ENCODE peak calls at places on chromosomes 2 and 18, in eight cellular contexts. B, K, D, A, V, M, R and U are unnamed samples.

GRCh38 chr2:216017365-216017764 is 4.0 kb upstream of the MREG start:
- DNase-seq in B (no peak), K (peak), D (peak), A (peak), V (no peak), M (no peak), R (no peak), U (no peak)

GRCh38 chr2:183490930-183491329 is 366.7 kb downstream of the NUP35 start:
- DNase-seq in B (no peak), K (peak), D (peak), A (no peak), V (no peak), M (no peak), R (no peak), U (no peak)

GRCh38 chr2:88874063-88874657 is 182.7 kb downstream of the RPIA start:
- DNase-seq in B (peak), K (peak), D (peak), A (peak), V (peak), M (no peak), R (no peak), U (peak)

GRCh38 chr2:96802281-96802595 is 13.8 kb upstream of the CNNM3 start:
- DNase-seq in B (no peak), K (no peak), D (no peak), A (no peak), V (no peak), M (no peak), R (no peak), U (no peak)

GRCh38 chr18:26710460-26711096 is 154.9 kb downstream of the AQP4 start:
- DNase-seq in B (peak), K (no peak), D (no peak), A (peak), V (no peak), M (no peak), R (no peak), U (no peak)

GRCh38 chr2:99635710-99636431 is 146.1 kb upstream of the REV1 start:
- DNase-seq in B (no peak), K (peak), D (no peak), A (no peak), V (peak), M (no peak), R (no peak), U (no peak)

GRCh38 chr2:239299218-239299939 is 101.4 kb downstream of the HDAC4 start:
- DNase-seq in B (no peak), K (no peak), D (no peak), A (no peak), V (no peak), M (no peak), R (no peak), U (no peak)

GRCh38 chr2:7053650-7054262 is 136.5 kb downstream of the RNF144A start:
- DNase-seq in B (no peak), K (no peak), D (no peak), A (no peak), V (peak), M (no peak), R (no peak), U (peak)

GRCh38 chr18:74311000-74311399 is 4.6 kb upstream of the C18orf63 start:
- DNase-seq in B (no peak), K (no peak), D (no peak), A (no peak), V (no peak), M (no peak), R (no peak), U (no peak)

GRCh38 chr18:76405761-76406356 is 89.2 kb downstream of the ZNF516 start:
- DNase-seq in B (peak), K (peak), D (peak), A (no peak), V (peak), M (no peak), R (peak), U (peak)

GRCh38 chr2:74548919-74549684 is 4.6 kb downstream of the LOXL3 start:
- DNase-seq in B (no peak), K (peak), D (peak), A (no peak), V (peak), M (no peak), R (peak), U (peak)

GRCh38 chr2:161095314-161095713 is 64.9 kb upstream of the TANK start:
- DNase-seq in B (no peak), K (no peak), D (no peak), A (no peak), V (no peak), M (no peak), R (no peak), U (no peak)

GRCh38 chr2:29417630-29418029 is 302.4 kb downstream of the CLIP4 start:
- DNase-seq in B (no peak), K (no peak), D (no peak), A (no peak), V (no peak), M (no peak), R (no peak), U (no peak)

GRCh38 chr2:130352229-130352628 is 3.6 kb upstream of the PTPN18 start:
- DNase-seq in B (peak), K (no peak), D (no peak), A (no peak), V (no peak), M (no peak), R (no peak), U (no peak)

GRCh38 chr18:50373531-50373930 is 1.3 kb upstream of the SKA1 start:
- DNase-seq in B (no peak), K (no peak), D (no peak), A (no peak), V (peak), M (no peak), R (no peak), U (no peak)

GRCh38 chr18:74745658-74746403 is 148.2 kb downstream of the ZNF407 start:
- DNase-seq in B (no peak), K (peak), D (peak), A (no peak), V (no peak), M (peak), R (no peak), U (peak)

GRCh38 chr2:29130295-29130694 is 15.1 kb downstream of the CLIP4 start:
- DNase-seq in B (peak), K (peak), D (peak), A (no peak), V (no peak), M (peak), R (no peak), U (peak)

GRCh38 chr2:160358051-160358450 is 135.6 kb downstream of the RBMS1 start:
- DNase-seq in B (peak), K (peak), D (peak), A (no peak), V (no peak), M (peak), R (no peak), U (peak)

GRCh38 chr2:106341666-106342065 is 126.5 kb downstream of the RGPD3 start:
- DNase-seq in B (no peak), K (no peak), D (no peak), A (no peak), V (no peak), M (no peak), R (no peak), U (no peak)

GRCh38 chr18:3048121-3048520 is 35.2 kb upstream of the LPIN2 start:
- DNase-seq in B (no peak), K (no peak), D (no peak), A (no peak), V (no peak), M (no peak), R (no peak), U (no peak)

GRCh38 chr2:10034333-10035052 is 8.9 kb upstream of the KLF11 start:
- DNase-seq in B (no peak), K (no peak), D (no peak), A (no peak), V (no peak), M (no peak), R (no peak), U (no peak)

GRCh38 chr2:241844066-241844728 is 14.5 kb downstream of the PDCD1 start:
- DNase-seq in B (peak), K (peak), D (peak), A (peak), V (peak), M (peak), R (peak), U (peak)

GRCh38 chr2:127733113-127733815 is 32.0 kb downstream of the SFT2D3 start:
- DNase-seq in B (no peak), K (no peak), D (no peak), A (no peak), V (no peak), M (no peak), R (no peak), U (no peak)

GRCh38 chr2:217935245-217935879 is 67.4 kb downstream of the TNS1 start:
- DNase-seq in B (no peak), K (peak), D (no peak), A (no peak), V (no peak), M (no peak), R (no peak), U (peak)

GRCh38 chr2:227363756-227364155 is 15.3 kb downstream of the TM4SF20 start:
- DNase-seq in B (no peak), K (peak), D (no peak), A (no peak), V (no peak), M (no peak), R (no peak), U (no peak)
- TF ChIP-seq CTCF in B (no peak), K (peak), D (no peak), A (peak), V (no peak), M (no peak), R (no peak), U (no peak)

GRCh38 chr18:5890261-5890605 is 5.1 kb downstream of the TMEM200C start:
- DNase-seq in B (no peak), K (no peak), D (no peak), A (no peak), V (no peak), M (no peak), R (no peak), U (no peak)
- H3K4me3 ChIP-seq in B (no peak), K (no peak), D (no peak), A (no peak), V (peak), M (no peak), R (peak), U (no peak)

GRCh38 chr18:22783662-22784076 is 149.5 kb upstream of the RBBP8 start:
- DNase-seq in B (no peak), K (no peak), D (no peak), A (no peak), V (no peak), M (no peak), R (no peak), U (no peak)

GRCh38 chr18:22778996-22779395 is 154.1 kb upstream of the RBBP8 start:
- DNase-seq in B (no peak), K (no peak), D (no peak), A (no peak), V (no peak), M (no peak), R (no peak), U (no peak)

GRCh38 chr18:22783245-22783644 is 149.9 kb upstream of the RBBP8 start:
- DNase-seq in B (no peak), K (no peak), D (no peak), A (no peak), V (no peak), M (no peak), R (no peak), U (no peak)
- TF ChIP-seq CTCF in B (no peak), K (no peak), D (no peak), A (no peak), V (no peak), M (no peak), R (no peak), U (no peak)

DNA sequence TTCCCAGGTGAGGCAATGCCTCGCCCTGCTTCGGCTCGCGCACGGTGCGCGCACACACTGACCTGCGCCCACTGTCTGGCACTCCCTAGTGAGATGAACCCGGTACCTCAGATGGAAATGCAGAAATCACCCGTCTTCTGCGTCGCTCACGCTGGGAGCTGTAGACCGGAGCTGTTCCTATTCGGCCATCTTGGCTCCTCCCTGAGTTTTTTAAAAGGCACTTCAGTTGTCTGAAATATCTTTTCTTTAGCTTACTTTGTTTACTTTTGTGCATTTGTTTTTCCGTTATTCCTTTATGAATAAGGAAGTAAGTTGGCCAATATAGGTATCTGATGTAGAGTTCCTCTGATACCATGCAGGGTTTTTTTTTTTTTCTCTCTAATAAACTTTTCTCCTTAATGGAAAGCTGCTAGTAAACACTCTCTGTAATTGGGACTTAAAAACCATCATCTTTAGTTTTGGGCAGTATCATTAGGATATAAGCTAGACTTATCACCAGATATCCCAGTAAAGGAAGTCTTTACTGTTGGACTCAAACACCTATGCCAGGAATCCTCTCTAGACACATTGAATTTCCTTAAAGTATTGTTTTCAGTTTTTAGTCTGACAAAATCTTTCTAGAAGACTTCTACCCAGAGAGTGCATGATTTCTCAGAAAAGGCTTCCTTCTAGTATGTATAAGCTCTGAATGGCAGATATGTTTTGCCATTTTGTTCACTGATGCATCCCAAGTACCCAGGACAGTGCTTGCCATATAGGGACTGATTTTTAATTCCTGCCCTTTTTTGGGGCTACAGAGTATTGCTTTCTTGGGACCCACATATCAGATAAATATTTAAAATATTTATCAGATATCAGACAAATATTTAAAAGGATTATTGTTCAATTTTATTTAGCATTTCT is 35.8 kb upstream of the DYSF start:
- DNase-seq in B (no peak), K (no peak), D (peak), A (no peak), V (no peak), M (no peak), R (no peak), U (no peak)
- H3K4me3 ChIP-seq in B (no peak), K (no peak), D (peak), A (peak), V (peak), M (no peak), R (peak), U (peak)